ENCODE peak calls at places on chromosomes 1 and 21, in seven cellular contexts. K is pancreas, M is T-helper 1 cell, V is T47D, N is A549, L is pons, O is WERI-Rb-1. W is an unnamed sample.

GRCh38 chr21:17491716-17492414 is 21.0 kb upstream of the CXADR start:
- DNase-seq in O (no peak), L (peak; percentile 75), K (no peak), V (no peak), N (peak; percentile 7), M (no peak), W (peak; percentile 89)

GRCh38 chr1:39900662-39901485 is 843 bp downstream of the MYCL start:
- DNase-seq in V (peak; percentile 35), O (peak; percentile 24), M (no peak), N (no peak), L (no peak), K (peak; percentile 42), W (no peak)

GRCh38 chr1:72724951-72725863 is 442.9 kb upstream of the NEGR1 start:
- DNase-seq in V (peak; percentile 17), O (peak; percentile 66), N (no peak), M (no peak), L (no peak), K (no peak), W (no peak)

GRCh38 chr1:235513495-235514366 is 9.5 kb upstream of the B3GALNT2 start:
- DNase-seq in N (peak; percentile 38), M (no peak), K (peak; percentile 36), L (peak; percentile 81), O (peak; percentile 70), V (peak; percentile 85), W (peak; percentile 72)

GRCh38 chr1:40783001-40783905 is at the start of gene KCNQ4:
- DNase-seq in V (peak; percentile 71), K (peak; percentile 63), M (no peak), O (peak; percentile 46), N (no peak), L (no peak), W (no peak)

GRCh38 chr1:24932284-24932683 is 2.2 kb upstream of the RUNX3 start:
- DNase-seq in M (peak; percentile 64), K (peak; percentile 56), V (no peak), O (peak; percentile 43), L (no peak), N (peak; percentile 68), W (no peak)

GRCh38 chr1:238985312-238985711 is 401.1 kb upstream of the CHRM3 start:
- DNase-seq in N (no peak), K (no peak), M (no peak), V (no peak), O (no peak), L (no peak), W (no peak)

GRCh38 chr21:41283211-41283818 is 33.3 kb upstream of the FAM3B start:
- DNase-seq in K (peak; percentile 65), M (no peak), N (peak; percentile 50), L (peak; percentile 93), V (peak; percentile 87), O (peak; percentile 64), W (peak; percentile 70)

W was measured in endothelial cell of umbilical vein.